ENCODE peak calls at places on chromosome 20, in nine cellular contexts. C is thoracic aorta, D is iPS DF 6.9, V is pancreas, Q is GM23248, N is GM23338, P is A673, A is IMR-90, T is mesenchymal stem cell. I is an unnamed sample.

GRCh38 chr20:48949304-48950170 is 28.0 kb downstream of the ARFGEF2 start:
- DNase-seq in P (no peak), V (no peak), T (no peak), N (peak; percentile 43), Q (no peak), C (no peak), A (no peak), D (no peak), I (no peak)

GRCh38 chr20:25281541-25281991 is 33.7 kb downstream of the PYGB start:
- DNase-seq in C (no peak), A (no peak), V (peak; percentile 13), P (no peak), N (no peak), T (no peak), D (no peak), Q (no peak), I (peak; percentile 46)

GRCh38 chr20:56628015-56628872 is 862 bp upstream of the TFAP2C start:
- DNase-seq in D (no peak), A (no peak), C (no peak), V (peak; percentile 24), P (no peak), T (peak; percentile 50), N (peak; percentile 55), Q (peak; percentile 66), I (no peak)

GRCh38 chr20:49594143-49594928 is 26.4 kb upstream of the PTGIS start:
- DNase-seq in P (no peak), T (no peak), A (peak; percentile 87), D (no peak), C (no peak), Q (peak; percentile 94), N (no peak), V (no peak), I (no peak)

GRCh38 chr20:22686097-22686496 is 101.7 kb upstream of the FOXA2 start:
- DNase-seq in N (peak; percentile 85), T (peak; percentile 72), C (no peak), A (peak; percentile 61), Q (peak; percentile 82), P (peak; percentile 74), V (no peak), D (no peak), I (peak; percentile 75)

GRCh38 chr20:44073011-44073674 is 113.8 kb downstream of the JPH2 start:
- DNase-seq in N (no peak), Q (no peak), A (no peak), T (no peak), P (no peak), D (no peak), C (no peak), V (no peak), I (peak; percentile 41)

GRCh38 chr20:56974499-56975250 is 291.8 kb downstream of the BMP7 start:
- DNase-seq in P (peak; percentile 61), C (no peak), N (peak; percentile 90), A (peak; percentile 37), D (peak; percentile 61), T (peak; percentile 64), V (peak; percentile 41), Q (peak; percentile 79), I (no peak)

GRCh38 chr20:59161626-59162170 is 1.9 kb upstream of the ZNF831 start:
- DNase-seq in N (no peak), V (no peak), Q (no peak), C (no peak), P (no peak), D (no peak), A (no peak), T (no peak), I (no peak)

GRCh38 chr20:36852187-36852586 is 23.8 kb upstream of the TLDC2 start:
- DNase-seq in Q (peak; percentile 37), N (no peak), D (no peak), V (no peak), T (no peak), A (no peak), C (no peak), P (no peak), I (no peak)
- H3K4me1 ChIP-seq in Q (peaks cover 63% of the 10 kb centered on the region), N (no peaks in the 10 kb centered on the region), D (no peaks in the 10 kb centered on the region), V (no peaks in the 10 kb centered on the region), T (peaks cover 37% of the 10 kb centered on the region), A (peaks cover 44% of the 10 kb centered on the region), C (peaks cover 81% of the 10 kb centered on the region), P (peaks cover 12% of the 10 kb centered on the region), I (peaks cover 64% of the 10 kb centered on the region)

GRCh38 chr20:41174373-41174772 is 37.0 kb downstream of the PLCG1 start:
- DNase-seq in A (no peak), C (no peak), N (no peak), V (no peak), T (no peak), Q (no peak), D (no peak), P (no peak), I (peak; percentile 56)

GRCh38 chr20:41175727-41176330 is 38.5 kb downstream of the PLCG1 start:
- DNase-seq in C (no peak), T (no peak), N (no peak), P (no peak), V (no peak), D (no peak), A (no peak), Q (no peak), I (no peak)

GRCh38 chr20:41175201-41175651 is 37.9 kb downstream of the PLCG1 start:
- DNase-seq in N (no peak), A (no peak), P (no peak), T (no peak), C (no peak), V (no peak), D (no peak), Q (no peak), I (no peak)

GRCh38 chr20:41173791-41174341 is 36.5 kb downstream of the PLCG1 start:
- DNase-seq in T (no peak), Q (no peak), V (no peak), P (no peak), N (no peak), C (no peak), D (no peak), A (no peak), I (peak; percentile 62)

GRCh38 chr20:41174782-41175181 is 37.4 kb downstream of the PLCG1 start:
- DNase-seq in V (no peak), C (no peak), A (peak; percentile 34), T (peak; percentile 28), D (no peak), N (no peak), Q (peak; percentile 22), P (no peak), I (no peak)
- H3K36me3 ChIP-seq in V (no peaks in the 10 kb centered on the region), C (peaks cover 4% of the 10 kb centered on the region), A (peaks cover 58% of the 10 kb centered on the region), T (peaks cover 64% of the 10 kb centered on the region), D (peaks cover 49% of the 10 kb centered on the region), N (peaks cover 31% of the 10 kb centered on the region), Q (no peaks in the 10 kb centered on the region), P (peaks cover 50% of the 10 kb centered on the region), I (peaks cover 62% of the 10 kb centered on the region)

GRCh38 chr20:41138527-41139226 is 1.3 kb downstream of the PLCG1 start:
- DNase-seq in A (peak; percentile 12), Q (peak; percentile 51), D (no peak), V (no peak), P (no peak), C (no peak), T (peak; percentile 45), N (peak; percentile 37), I (peak; percentile 56)
- H3K4me1 ChIP-seq in A (peaks cover 22% of the 10 kb centered on the region), Q (peaks cover 14% of the 10 kb centered on the region), D (peaks cover 18% of the 10 kb centered on the region), V (peaks cover 3% of the 10 kb centered on the region), P (peaks cover 26% of the 10 kb centered on the region), C (peaks cover 52% of the 10 kb centered on the region), T (peaks cover 49% of the 10 kb centered on the region), N (peaks cover 50% of the 10 kb centered on the region), I (peaks cover 58% of the 10 kb centered on the region)

GRCh38 chr20:62275263-62275619 is 27.6 kb upstream of the ADRM1 start:
- DNase-seq in C (no peak), A (no peak), P (no peak), Q (no peak), D (no peak), T (no peak), V (no peak), N (no peak), I (no peak)

GRCh38 chr20:62273421-62273820 is 29.4 kb upstream of the ADRM1 start:
- DNase-seq in A (no peak), T (no peak), V (no peak), C (no peak), N (no peak), D (no peak), Q (no peak), P (no peak), I (no peak)

GRCh38 chr20:62272200-62272599 is 30.6 kb upstream of the ADRM1 start:
- DNase-seq in C (no peak), A (no peak), Q (no peak), D (no peak), V (no peak), T (no peak), P (no peak), N (peak; percentile 24), I (no peak)

GRCh38 chr20:62276448-62276847 is 26.3 kb upstream of the ADRM1 start:
- DNase-seq in A (no peak), N (no peak), C (no peak), P (no peak), D (no peak), V (no peak), Q (no peak), T (no peak), I (no peak)

DNA sequence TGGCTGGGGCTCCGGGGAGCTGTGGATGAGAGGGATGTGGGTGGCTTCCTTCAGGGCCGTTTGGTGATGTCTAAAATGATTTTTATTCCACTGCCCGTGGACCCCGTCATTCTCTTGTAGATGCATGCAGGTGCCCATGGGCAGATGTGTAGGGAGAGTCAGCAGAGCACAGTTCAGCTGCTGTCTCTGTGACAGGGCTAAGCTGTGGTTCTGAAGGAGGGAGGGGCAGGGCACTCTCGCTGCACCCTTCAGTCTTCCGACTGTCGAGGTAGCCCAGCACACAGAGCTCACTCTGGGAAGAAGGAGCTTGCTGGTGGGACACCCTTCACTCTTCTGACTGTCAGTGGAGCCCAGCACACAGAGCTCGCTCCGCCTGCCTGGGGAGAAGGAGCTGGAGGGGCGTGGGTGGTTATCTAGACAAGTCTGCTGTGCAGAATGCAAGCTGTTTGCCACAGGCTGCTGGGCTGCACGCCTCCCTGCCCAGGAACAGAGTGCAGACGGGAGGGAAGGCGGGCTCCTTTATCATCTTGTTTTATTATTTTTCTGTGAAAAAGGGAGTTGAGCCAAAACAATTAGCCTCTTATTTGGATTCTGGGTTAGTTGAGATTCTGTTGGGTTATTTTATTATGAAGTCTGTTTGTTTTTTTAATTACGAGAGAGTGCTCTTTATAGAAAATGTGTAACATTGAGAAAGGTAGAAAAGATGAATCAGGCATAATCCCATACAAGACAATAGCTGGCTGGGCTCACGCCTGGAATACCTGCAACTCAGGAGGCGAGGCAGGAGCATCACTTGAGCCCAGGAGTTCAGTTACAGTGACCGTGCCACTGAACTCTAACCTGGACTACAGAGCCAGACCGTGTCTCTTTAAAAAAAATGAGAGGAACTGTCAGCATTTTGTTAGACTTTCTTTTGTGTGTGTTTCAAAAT is 28.2 kb upstream of the ADRM1 start:
- DNase-seq in Q (no peak), V (no peak), T (no peak), A (no peak), P (no peak), N (no peak), D (no peak), C (no peak), I (no peak)
- H3K36me3 ChIP-seq in Q (no peaks in the 10 kb centered on the region), V (peaks cover 7% of the 10 kb centered on the region), T (peaks cover 51% of the 10 kb centered on the region), A (peaks cover 43% of the 10 kb centered on the region), P (peaks cover 11% of the 10 kb centered on the region), N (no peaks in the 10 kb centered on the region), D (peaks cover 23% of the 10 kb centered on the region), C (peaks cover 45% of the 10 kb centered on the region), I (peaks cover 51% of the 10 kb centered on the region)

GRCh38 chr20:35257175-35257909 is 20.6 kb downstream of the MMP24OS start:
- DNase-seq in V (no peak), C (no peak), P (no peak), D (no peak), T (no peak), N (no peak), Q (no peak), A (peak; percentile 44), I (no peak)
- H3K4me1 ChIP-seq in V (peaks cover 6% of the 10 kb centered on the region), C (peaks cover 34% of the 10 kb centered on the region), P (no peaks in the 10 kb centered on the region), D (peaks cover 7% of the 10 kb centered on the region), T (peaks cover 29% of the 10 kb centered on the region), N (peaks cover 32% of the 10 kb centered on the region), Q (no peaks in the 10 kb centered on the region), A (peaks cover 2% of the 10 kb centered on the region), I (no peaks in the 10 kb centered on the region)